ENCODE peak calls at places on chromosome 14, in ten cellular contexts. M is left ventricle myocardium inferior, J is astrocyte, Z is ascending aorta, V is heart left ventricle, N is tibial artery, S is WERI-Rb-1, Y is brain microvascular endothelial cell, I is stomach, L is colonic mucosa. W is an unnamed sample.

GRCh38 chr14:45798659-45799058 is 545.7 kb upstream of the MIS18BP1 start:
- DNase-seq in M (no peak), J (no peak), Z (no peak), V (no peak), N (no peak), S (no peak), Y (no peak), I (no peak), L (no peak), W (no peak)

GRCh38 chr14:73718742-73719251 is 4.6 kb upstream of the PNMA1 start:
- DNase-seq in M (no peak), J (no peak), Z (no peak), V (peak; percentile 70), N (no peak), S (no peak), Y (no peak), I (no peak), L (no peak), W (no peak)

GRCh38 chr14:20468773-20469241 is 399 bp upstream of the PNP start:
- DNase-seq in M (no peak), J (no peak), Z (peak; percentile 66), V (no peak), N (no peak), S (no peak), Y (no peak), I (no peak), L (no peak), W (no peak)

GRCh38 chr14:56244138-56244789 is 126.1 kb downstream of the PELI2 start:
- DNase-seq in M (no peak), J (peak; percentile 90), Z (no peak), V (no peak), N (no peak), S (no peak), Y (peak; percentile 23), I (no peak), L (no peak), W (no peak)

GRCh38 chr14:102508410-102508773 is 1.2 kb downstream of the ANKRD9 start:
- DNase-seq in M (peak; percentile 62), J (no peak), Z (no peak), V (peak; percentile 75), N (no peak), S (no peak), Y (no peak), I (peak; percentile 80), L (peak; percentile 91), W (peak; percentile 89)

GRCh38 chr14:65565948-65566347 is 153.4 kb downstream of the FUT8 start:
- DNase-seq in M (no peak), J (peak; percentile 21), Z (no peak), V (no peak), N (no peak), S (no peak), Y (no peak), I (no peak), L (no peak), W (no peak)

GRCh38 chr14:24463806-24464785 is 21.5 kb upstream of the SDR39U1 start:
- DNase-seq in M (no peak), J (no peak), Z (no peak), V (no peak), N (no peak), S (no peak), Y (no peak), I (no peak), L (no peak), W (no peak)

GRCh38 chr14:43649508-43649907 is 857.6 kb downstream of the FSCB start:
- DNase-seq in M (no peak), J (no peak), Z (no peak), V (no peak), N (no peak), S (no peak), Y (no peak), I (no peak), L (no peak), W (no peak)

GRCh38 chr14:24271134-24271833 is at the start of gene RABGGTA:
- DNase-seq in M (peak; percentile 88), J (peak; percentile 74), Z (peak; percentile 89), V (peak; percentile 89), N (peak; percentile 77), S (peak; percentile 91), Y (peak; percentile 63), I (peak; percentile 90), L (peak; percentile 88), W (peak; percentile 93)

GRCh38 chr14:22821193-22822016 is 6.2 kb upstream of the SLC7A7 start:
- DNase-seq in M (no peak), J (no peak), Z (no peak), V (no peak), N (no peak), S (no peak), Y (no peak), I (peak; percentile 42), L (no peak), W (no peak)

GRCh38 chr14:63523735-63524408 is 19.3 kb downstream of the PPP2R5E start:
- DNase-seq in M (no peak), J (no peak), Z (no peak), V (no peak), N (no peak), S (no peak), Y (no peak), I (no peak), L (no peak), W (no peak)

GRCh38 chr14:103767306-103767894 is 51.8 kb downstream of the ZFYVE21 start:
- DNase-seq in M (no peak), J (no peak), Z (no peak), V (no peak), N (no peak), S (peak; percentile 58), Y (no peak), I (no peak), L (no peak), W (no peak)

GRCh38 chr14:71400821-71401447 is 493.7 kb downstream of the PCNX1 start:
- DNase-seq in M (no peak), J (no peak), Z (no peak), V (no peak), N (no peak), S (no peak), Y (peak; percentile 25), I (no peak), L (no peak), W (no peak)

GRCh38 chr14:99475660-99476059 is 5.0 kb downstream of the SETD3 start:
- DNase-seq in M (no peak), J (no peak), Z (no peak), V (no peak), N (no peak), S (no peak), Y (no peak), I (no peak), L (no peak), W (no peak)

GRCh38 chr14:37903561-37904191 is 304.0 kb upstream of the SSTR1 start:
- DNase-seq in M (no peak), J (peak; percentile 8), Z (no peak), V (no peak), N (no peak), S (peak; percentile 33), Y (peak; percentile 17), I (no peak), L (no peak), W (no peak)

GRCh38 chr14:49089078-49089477 is 497.1 kb downstream of the RPS29 start:
- DNase-seq in M (no peak), J (no peak), Z (no peak), V (no peak), N (no peak), S (no peak), Y (no peak), I (no peak), L (no peak), W (no peak)

GRCh38 chr14:51147183-51147582 is 52.3 kb upstream of the TRIM9 start:
- DNase-seq in M (no peak), J (no peak), Z (no peak), V (no peak), N (no peak), S (no peak), Y (no peak), I (no peak), L (no peak), W (no peak)

GRCh38 chr14:39977198-39977597 is 545.0 kb upstream of the FBXO33 start:
- DNase-seq in M (no peak), J (no peak), Z (no peak), V (no peak), N (no peak), S (no peak), Y (no peak), I (no peak), L (no peak), W (no peak)

DNA sequence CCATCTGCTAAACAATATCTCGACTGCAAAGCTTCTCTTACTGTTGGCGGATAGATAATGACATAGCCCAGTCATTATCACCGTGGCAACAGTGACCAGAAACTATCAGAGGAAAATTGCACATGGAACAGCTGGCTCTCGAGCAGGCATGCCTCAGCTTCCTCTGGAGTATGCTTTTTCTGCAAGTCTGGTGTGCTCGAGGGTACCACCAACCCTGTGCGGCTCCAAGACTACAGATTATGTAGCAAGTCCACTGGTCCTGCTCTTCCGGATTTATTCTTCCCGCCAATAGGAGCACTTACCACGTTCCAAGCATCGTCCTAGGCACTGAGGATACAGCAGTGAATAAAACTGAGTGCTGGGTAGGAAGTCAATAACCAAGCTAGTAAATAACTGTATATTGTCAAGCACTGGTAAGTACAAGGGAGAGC is 1.4 kb upstream of the GLRX5 start:
- DNase-seq in M (no peak), J (peak; percentile 42), Z (no peak), V (no peak), N (no peak), S (peak; percentile 26), Y (peak; percentile 65), I (no peak), L (no peak), W (no peak)
- H3K27ac ChIP-seq in M (peak overlapping the region; percentile 87), J (peak overlapping the region; percentile 92), Z (peak overlapping the region; percentile 76), V (no peak overlapping the region), N (peak overlapping the region; percentile 92), S (peak overlapping the region; percentile 93), Y (peak overlapping the region; percentile 88), I (peak overlapping the region; percentile 90), L (peak overlapping the region; percentile 87), W (peak overlapping the region; percentile 94)

DNA sequence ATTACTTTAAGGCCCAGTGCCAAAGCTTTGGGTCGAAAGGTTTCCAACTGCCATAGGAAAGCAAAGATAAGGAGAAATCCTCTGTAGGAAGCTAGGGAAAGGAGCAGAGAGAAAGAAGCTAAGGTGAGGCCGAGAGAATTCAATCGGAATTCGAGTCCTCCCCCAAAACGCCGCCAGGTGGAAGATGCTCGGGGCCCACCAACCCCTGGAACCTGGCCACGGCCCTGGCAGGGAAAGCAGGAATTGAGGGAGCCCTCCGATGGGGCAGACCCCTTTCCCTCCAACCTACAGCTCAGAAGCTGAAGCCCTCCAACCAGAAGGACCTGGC is 498 bp downstream of the GMFB start:
- DNase-seq in M (no peak), J (no peak), Z (no peak), V (no peak), N (no peak), S (no peak), Y (no peak), I (no peak), L (no peak), W (no peak)
- TF ChIP-seq CTCF in M (no peak), J (no peak), Z (no peak), V (no peak), N (peak; percentile 18), S (peak; percentile 19), Y (peak; percentile 28), I (no peak), L (no peak), W (peak; percentile 8)

GRCh38 chr14:52724360-52724644 is 5.7 kb upstream of the STYX start:
- DNase-seq in M (no peak), J (no peak), Z (no peak), V (no peak), N (no peak), S (no peak), Y (no peak), I (no peak), L (no peak), W (no peak)
- H3K36me3 ChIP-seq in M (peaks cover 91% of the 10 kb centered on the region), J (peaks cover 71% of the 10 kb centered on the region), Z (peaks cover 76% of the 10 kb centered on the region), V (peaks cover 98% of the 10 kb centered on the region), N (peaks cover 62% of the 10 kb centered on the region), S (peaks cover 80% of the 10 kb centered on the region), Y (peaks cover 52% of the 10 kb centered on the region), I (peaks cover 97% of the 10 kb centered on the region), L (peaks cover 9% of the 10 kb centered on the region), W (no peaks in the 10 kb centered on the region)

GRCh38 chr14:96762650-96763049 is 34.5 kb upstream of the VRK1 start:
- DNase-seq in M (no peak), J (peak; percentile 36), Z (no peak), V (no peak), N (no peak), S (peak; percentile 35), Y (peak; percentile 64), I (no peak), L (peak; percentile 22), W (no peak)
- H3K27ac ChIP-seq in M (no peak overlapping the region), J (no peak overlapping the region), Z (no peak overlapping the region), V (no peak overlapping the region), N (no peak overlapping the region), S (no peak overlapping the region), Y (no peak overlapping the region), I (no peak overlapping the region), L (no peak overlapping the region), W (no peak overlapping the region)